ENCODE peak calls at places on chromosomes 3 and 15, in six cellular contexts. V is cardiac muscle cell, P is natural killer cell, W is bronchial epithelial cell, X is fibroblast of pulmonary artery, Z is SK-N-SH. F is an unnamed sample.

GRCh38 chr3:74564560-74564959 is 49.9 kb downstream of the CNTN3 start:
- DNase-seq in Z (no peak), V (no peak), W (no peak), X (peak), P (no peak), F (peak)

GRCh38 chr15:74505837-74506514 is 35.0 kb upstream of the ARID3B start:
- DNase-seq in V (no peak), P (no peak), W (peak), Z (no peak), X (peak), F (peak)

GRCh38 chr3:126704494-126705214 is 614 bp downstream of the CHCHD6 start:
- DNase-seq in Z (peak), X (no peak), V (no peak), P (no peak), W (no peak), F (no peak)

GRCh38 chr3:161559177-161559998 is 62.8 kb downstream of the OTOL1 start:
- DNase-seq in V (peak), W (peak), X (peak), Z (no peak), P (no peak), F (peak)

GRCh38 chr3:70250451-70250850 is 62.0 kb downstream of the MDFIC2 start:
- DNase-seq in V (no peak), Z (no peak), P (no peak), W (no peak), X (no peak), F (no peak)

GRCh38 chr15:68484696-68485400 is 52.9 kb upstream of the ITGA11 start:
- DNase-seq in X (peak), V (peak), W (no peak), P (no peak), Z (no peak), F (peak)

GRCh38 chr15:41487376-41487775 is 6.3 kb upstream of the ITPKA start:
- DNase-seq in V (no peak), Z (no peak), X (no peak), P (no peak), W (no peak), F (no peak)

GRCh38 chr3:48521635-48522034 is 17.7 kb upstream of the SHISA5 start:
- DNase-seq in X (no peak), V (no peak), P (no peak), W (no peak), Z (no peak), F (no peak)

GRCh38 chr15:37046876-37047614 is 53.3 kb downstream of the MEIS2 start:
- DNase-seq in X (peak), Z (no peak), V (peak), W (peak), P (no peak), F (peak)

GRCh38 chr15:69468241-69469121 is 15.9 kb downstream of the RPLP1 start:
- DNase-seq in P (peak), V (peak), Z (peak), X (peak), W (peak), F (peak)

DNA sequence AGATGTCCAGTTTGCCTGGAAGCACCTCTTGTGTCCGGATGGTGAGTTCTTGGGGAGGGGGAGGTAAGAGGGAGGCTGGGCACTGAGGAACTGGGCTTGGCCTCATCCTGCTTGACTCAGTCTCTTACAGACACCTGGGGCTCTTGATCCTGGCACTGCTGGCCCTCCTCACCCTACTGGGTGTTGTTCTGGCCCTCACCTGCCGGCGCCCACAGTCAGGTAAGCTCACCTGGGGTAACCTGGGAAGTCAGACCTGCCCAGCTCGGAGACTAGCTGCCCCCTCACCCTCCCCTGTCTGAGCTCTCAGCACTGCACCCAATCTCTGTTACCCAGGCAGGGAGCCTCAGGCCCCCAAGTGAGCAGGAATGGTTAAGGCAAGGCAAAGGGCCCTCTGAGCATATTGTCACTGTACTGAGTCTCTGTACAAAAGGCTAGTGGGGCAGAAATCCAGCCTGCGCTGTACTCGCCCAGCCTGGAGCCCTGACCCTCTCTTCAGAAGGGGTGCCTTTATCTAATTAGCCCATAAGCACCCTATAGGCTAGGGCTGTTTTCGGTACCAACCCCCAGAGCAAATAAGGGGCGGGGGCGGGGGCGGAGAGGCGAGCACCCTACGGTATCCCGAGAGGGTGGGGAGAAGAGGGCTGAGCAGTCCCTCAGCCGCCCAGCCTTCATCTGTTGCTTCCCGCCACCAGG is 2.2 kb upstream of the IL17RC start:
- DNase-seq in V (no peak), X (no peak), Z (peak), P (no peak), W (no peak), F (no peak)
- TF ChIP-seq CTCF in V (no peak), X (no peak), Z (no peak), P (no peak), W (no peak), F (no peak)

DNA sequence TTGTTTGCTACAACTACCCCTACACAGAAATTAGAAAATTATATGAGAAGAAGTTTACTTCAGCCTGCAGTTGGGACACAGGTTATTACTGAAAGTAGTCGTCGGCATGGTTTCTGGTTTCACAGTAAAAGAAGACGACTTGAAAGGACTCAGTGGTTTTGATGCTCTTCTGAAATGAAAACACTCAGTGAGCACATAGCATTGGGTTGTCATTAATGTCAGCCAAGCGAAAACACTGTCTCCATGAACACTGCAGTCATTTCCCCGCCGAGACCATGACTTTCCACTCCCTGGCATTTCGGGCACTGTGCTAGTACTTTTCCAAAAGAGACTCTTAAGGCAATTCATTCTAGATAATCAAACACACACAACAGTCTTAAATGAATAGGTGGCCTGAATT is 69.2 kb upstream of the ICE2 start:
- DNase-seq in V (no peak), X (no peak), P (no peak), W (no peak), Z (no peak), F (no peak)
- TF ChIP-seq CTCF in V (no peak), X (no peak), P (no peak), W (no peak), Z (no peak), F (no peak)

GRCh38 chr3:65168547-65168946 is 480.7 kb upstream of the ADAMTS9 start:
- DNase-seq in V (no peak), X (peak), P (no peak), W (no peak), Z (no peak), F (no peak)

GRCh38 chr3:65173841-65174240 is 486.0 kb upstream of the ADAMTS9 start:
- DNase-seq in P (no peak), W (no peak), V (peak), X (peak), Z (no peak), F (no peak)

GRCh38 chr3:65174713-65175112 is 486.9 kb upstream of the ADAMTS9 start:
- DNase-seq in P (no peak), X (no peak), W (no peak), V (no peak), Z (no peak), F (no peak)

GRCh38 chr3:65166531-65166930 is 478.7 kb upstream of the ADAMTS9 start:
- DNase-seq in Z (no peak), V (no peak), W (no peak), P (no peak), X (no peak), F (no peak)

GRCh38 chr3:65170357-65171090 is 482.7 kb upstream of the ADAMTS9 start:
- DNase-seq in P (no peak), X (peak), W (peak), V (peak), Z (peak), F (peak)
- TF ChIP-seq CTCF in P (no peak), X (peak), W (peak), V (peak), Z (peak), F (peak)

DNA sequence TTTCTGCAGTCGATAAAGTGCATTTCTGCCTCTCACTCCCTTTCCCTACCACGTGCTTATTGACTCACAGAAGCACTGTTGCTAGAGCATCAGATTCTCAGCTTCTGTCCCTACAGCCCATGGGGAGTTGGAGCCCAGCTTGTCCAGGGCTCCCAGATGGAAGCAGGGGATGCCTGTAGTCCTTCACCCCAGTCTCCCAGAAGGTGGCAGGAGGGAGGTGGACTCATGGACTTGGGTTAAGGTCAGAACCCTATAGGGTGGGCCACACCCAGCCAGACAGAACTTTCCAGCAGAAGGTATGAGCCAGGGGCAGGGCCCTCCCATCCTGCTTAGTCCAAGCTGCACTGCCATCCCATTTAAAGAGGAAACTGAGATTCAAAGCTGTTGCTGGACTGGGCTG is 33.1 kb upstream of the SEMA3F start:
- DNase-seq in X (no peak), V (no peak), P (no peak), Z (no peak), W (peak), F (no peak)
- TF ChIP-seq CTCF in X (no peak), V (no peak), P (no peak), Z (no peak), W (peak), F (no peak)

DNA sequence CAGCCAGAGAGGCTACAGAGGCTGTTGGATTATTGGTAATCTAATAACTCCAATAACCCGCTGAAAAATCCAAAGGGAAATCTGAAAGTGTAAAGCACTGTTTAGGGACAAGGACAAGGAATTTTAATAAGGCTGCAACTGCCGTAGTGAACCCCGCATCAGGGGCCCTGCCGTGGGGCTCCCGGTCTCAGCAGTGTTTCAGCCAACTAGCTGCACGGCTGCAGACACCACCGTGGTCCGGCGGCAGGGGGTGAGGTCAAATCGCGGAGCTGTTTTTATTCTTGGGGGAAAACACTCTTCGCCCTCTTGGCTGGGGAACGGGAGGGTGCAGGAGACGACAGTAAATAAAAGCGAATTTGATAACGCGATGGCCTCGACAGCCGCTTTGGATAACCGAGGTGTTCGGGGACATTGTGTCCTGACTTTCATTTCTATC is 6.1 kb downstream of the BCL6 start:
- DNase-seq in P (peak), V (no peak), W (no peak), Z (no peak), X (no peak), F (no peak)
- TF ChIP-seq CTCF in P (no peak), V (no peak), W (no peak), Z (no peak), X (no peak), F (peak)

GRCh38 chr15:80490431-80490990 is 86.3 kb downstream of the ARNT2 start:
- DNase-seq in X (no peak), W (no peak), P (no peak), V (no peak), Z (no peak), F (no peak)

GRCh38 chr15:80494311-80494710 is 90.1 kb downstream of the ARNT2 start:
- DNase-seq in P (no peak), W (peak), Z (no peak), X (peak), V (peak), F (peak)

GRCh38 chr15:80492409-80492808 is 88.2 kb downstream of the ARNT2 start:
- DNase-seq in P (no peak), X (no peak), V (no peak), W (no peak), Z (no peak), F (no peak)

GRCh38 chr15:80495406-80495942 is 91.3 kb downstream of the ARNT2 start:
- DNase-seq in Z (no peak), W (no peak), P (no peak), V (no peak), X (no peak), F (no peak)

DNA sequence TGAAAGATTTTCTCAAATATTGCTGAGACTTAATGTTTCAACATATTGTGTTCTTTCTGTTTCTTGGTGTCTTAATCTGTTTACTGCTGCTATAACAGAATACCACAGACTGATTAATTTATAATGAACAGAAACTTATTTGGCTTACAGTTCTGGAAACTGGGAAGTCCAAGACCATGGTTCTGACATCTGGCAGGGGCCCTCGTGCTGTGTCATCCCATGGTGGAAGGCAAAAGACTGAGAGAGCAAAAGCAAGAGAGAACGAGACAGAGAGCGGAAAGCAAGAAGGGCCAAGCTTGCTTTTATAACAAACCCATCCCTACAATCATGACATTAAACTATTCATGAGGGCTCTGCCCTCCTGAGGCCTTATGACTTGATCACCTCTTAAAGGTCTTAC is 88.7 kb downstream of the ARNT2 start:
- DNase-seq in P (no peak), Z (no peak), V (no peak), W (no peak), X (no peak), F (no peak)
- TF ChIP-seq CTCF in P (no peak), Z (no peak), V (no peak), W (no peak), X (no peak), F (no peak)

GRCh38 chr15:96355561-96356129 is 25.1 kb downstream of the NR2F2 start:
- DNase-seq in P (no peak), Z (no peak), X (no peak), W (no peak), V (no peak), F (no peak)

GRCh38 chr15:96353931-96354730 is 23.6 kb downstream of the NR2F2 start:
- DNase-seq in P (no peak), V (peak), X (peak), Z (no peak), W (no peak), F (no peak)

GRCh38 chr15:96356494-96357455 is 26.3 kb downstream of the NR2F2 start:
- DNase-seq in W (peak), X (peak), P (peak), Z (peak), V (peak), F (peak)

GRCh38 chr15:96353378-96353930 is 23.0 kb downstream of the NR2F2 start:
- DNase-seq in X (no peak), P (no peak), V (no peak), Z (no peak), W (no peak), F (no peak)

DNA sequence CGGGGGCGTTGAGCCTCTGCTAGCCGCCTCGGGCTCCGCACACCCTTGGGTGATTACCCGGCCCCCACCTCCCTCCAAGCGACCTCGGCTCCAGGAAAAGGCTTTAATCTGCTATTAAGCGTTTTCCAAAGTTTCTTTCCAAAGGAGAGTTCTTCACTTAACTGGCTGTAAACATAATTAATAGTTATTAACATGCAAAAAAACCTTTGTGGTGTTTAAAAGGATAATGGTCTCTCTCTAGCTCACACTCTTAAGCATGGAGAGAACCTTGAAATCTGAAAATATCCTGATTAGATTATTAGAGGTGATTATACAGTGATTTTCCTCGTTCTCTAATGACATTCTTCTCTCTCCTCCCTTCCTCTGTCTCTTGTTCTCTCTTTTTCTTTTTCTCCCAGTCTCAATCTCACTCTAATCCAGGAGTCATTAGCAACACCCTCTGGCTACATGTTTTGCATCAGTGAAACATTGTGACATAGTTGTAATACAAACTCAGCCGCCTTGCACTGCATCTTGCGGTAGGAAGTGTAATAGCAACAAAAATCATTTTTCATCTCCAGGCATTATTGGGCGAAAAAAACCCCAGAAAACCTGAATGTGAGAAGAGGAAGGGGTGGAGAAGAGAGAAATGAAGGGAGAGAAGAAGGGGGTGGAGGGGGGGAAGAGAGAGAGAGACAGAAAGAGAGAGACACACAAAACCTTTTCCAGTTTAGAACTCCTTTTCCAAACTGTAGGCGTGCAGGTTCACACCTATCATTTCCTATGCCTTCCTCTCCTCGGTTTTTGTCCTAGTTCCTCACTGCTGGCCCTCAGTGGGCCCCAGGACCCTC is 24.4 kb downstream of the NR2F2 start:
- DNase-seq in P (no peak), Z (no peak), V (peak), W (peak), X (peak), F (peak)
- TF ChIP-seq CTCF in P (no peak), Z (peak), V (peak), W (peak), X (peak), F (peak)

DNA sequence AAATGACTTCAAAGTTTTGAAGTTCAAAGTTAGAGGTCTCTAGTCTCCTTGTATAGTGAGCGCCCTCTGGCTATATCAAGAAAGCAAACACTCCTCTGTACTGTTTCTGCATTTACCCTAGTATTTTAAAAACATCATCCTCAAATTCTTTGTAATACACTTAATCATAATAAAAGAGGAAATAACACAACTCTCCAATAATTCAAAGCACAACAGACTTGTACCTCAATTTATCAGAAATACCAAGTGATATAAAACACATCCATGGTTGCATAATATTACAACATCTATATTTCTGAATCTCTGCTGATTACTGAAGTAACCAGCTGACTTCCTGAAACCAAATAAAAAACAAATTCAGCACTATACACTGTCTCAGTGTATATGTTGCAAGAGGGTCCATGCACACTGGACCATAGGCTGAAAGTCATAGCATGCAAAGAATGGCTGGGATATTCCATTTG is 12.5 kb downstream of the PLOD2 start:
- DNase-seq in X (peak), V (peak), W (no peak), P (no peak), Z (no peak), F (no peak)
- TF ChIP-seq CTCF in X (peak), V (peak), W (no peak), P (no peak), Z (no peak), F (peak)

DNA sequence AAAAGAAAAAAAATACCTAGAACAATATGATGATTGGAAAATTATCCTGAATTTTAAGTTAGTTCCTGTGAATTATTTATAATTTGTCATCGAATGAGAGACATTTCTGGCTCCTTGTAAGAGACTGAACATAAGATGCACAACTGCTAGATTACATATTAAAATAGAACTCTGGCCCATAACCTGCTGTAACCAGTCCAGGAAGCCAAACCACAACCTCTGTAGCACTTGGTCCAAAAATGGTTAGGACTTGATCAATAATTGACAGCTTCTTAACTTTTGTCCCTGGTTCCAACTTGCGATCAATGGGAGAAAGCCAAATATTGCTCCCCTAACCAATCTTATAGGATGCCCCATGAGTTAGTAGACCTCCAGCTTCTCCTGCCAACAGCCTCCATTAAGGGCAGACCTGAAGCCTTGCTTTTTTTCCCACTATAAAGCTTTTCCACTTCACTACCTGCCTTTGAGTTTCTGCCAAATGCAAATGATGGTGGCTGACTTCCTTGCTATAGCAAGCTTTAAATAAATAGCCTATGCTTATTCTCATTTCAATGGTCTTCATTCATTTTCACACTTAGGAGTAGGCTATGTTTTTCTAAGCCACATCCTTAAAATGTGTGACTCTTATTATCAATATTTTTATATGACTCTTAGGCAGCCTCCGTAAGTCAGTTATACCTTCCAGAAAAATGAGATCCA is 224.0 kb upstream of the ARHGEF26 start:
- DNase-seq in V (no peak), W (no peak), X (no peak), P (no peak), Z (no peak), F (no peak)
- TF ChIP-seq CTCF in V (no peak), W (no peak), X (no peak), P (no peak), Z (no peak), F (no peak)